ENCODE peak calls at places on chromosome 12, in four cellular contexts. Y is uterus, L is OCI-M1, W is GM23248. K is an unnamed sample.

GRCh38 chr12:48422060-48422459 is 50.3 kb upstream of the ANP32D start:
- DNase-seq in Y (no peak), L (peak), W (no peak), K (no peak)

GRCh38 chr12:29427964-29428363 is 47.0 kb upstream of the ERGIC2 start:
- DNase-seq in Y (no peak), L (peak), W (no peak), K (no peak)

GRCh38 chr12:107318804-107319535 is 225.6 kb upstream of the CRY1 start:
- DNase-seq in Y (no peak), L (no peak), W (peak), K (no peak)

GRCh38 chr12:51852404-51853137 is 4.1 kb upstream of the FIGNL2 start:
- DNase-seq in Y (no peak), L (no peak), W (peak), K (no peak)

GRCh38 chr12:43981726-43982125 is 145.8 kb downstream of the TMEM117 start:
- DNase-seq in Y (no peak), L (no peak), W (no peak), K (no peak)

GRCh38 chr12:89384050-89384749 is 31.9 kb upstream of the DUSP6 start:
- DNase-seq in Y (peak), L (no peak), W (peak), K (peak)

GRCh38 chr12:90741611-90742010 is 213.4 kb downstream of the CCER1 start:
- DNase-seq in Y (no peak), L (no peak), W (peak), K (no peak)

GRCh38 chr12:42759622-42760273 is 170.2 kb upstream of the PRICKLE1 start:
- DNase-seq in Y (peak), L (no peak), W (peak), K (peak)

GRCh38 chr12:103503546-103504480 is 8.0 kb upstream of the C12orf42 start:
- DNase-seq in Y (no peak), L (peak), W (no peak), K (no peak)

GRCh38 chr12:39102474-39103209 is 197.3 kb upstream of the CPNE8 start:
- DNase-seq in Y (no peak), L (no peak), W (peak), K (no peak)

GRCh38 chr12:131049002-131049401 is 95.3 kb downstream of the ADGRD1 start:
- DNase-seq in Y (no peak), L (no peak), W (no peak), K (no peak)

GRCh38 chr12:52528641-52529143 is 8.5 kb upstream of the KRT5 start:
- DNase-seq in Y (no peak), L (no peak), W (no peak), K (no peak)

GRCh38 chr12:113358381-113359132 is at the start of gene PLBD2:
- DNase-seq in Y (peak), L (peak), W (peak), K (peak)

GRCh38 chr12:116928504-116928903 is 17.8 kb downstream of the FBXW8 start:
- DNase-seq in Y (no peak), L (no peak), W (no peak), K (no peak)

GRCh38 chr12:47068539-47068938 is 10.9 kb upstream of the PCED1B start:
- DNase-seq in Y (no peak), L (no peak), W (no peak), K (no peak)

GRCh38 chr12:89453579-89453978 is 71.0 kb downstream of the GALNT4 start:
- DNase-seq in Y (no peak), L (no peak), W (peak), K (no peak)

GRCh38 chr12:49945394-49946080 is 5.0 kb upstream of the AQP2 start:
- DNase-seq in Y (peak), L (peak), W (peak), K (peak)

GRCh38 chr12:26734510-26735248 is 98.3 kb downstream of the ITPR2 start:
- DNase-seq in Y (no peak), L (no peak), W (no peak), K (no peak)

GRCh38 chr12:78040111-78040510 is 209.4 kb downstream of the NAV3 start:
- DNase-seq in Y (no peak), L (no peak), W (no peak), K (no peak)

GRCh38 chr12:67909091-67909531 is 80.1 kb upstream of the IFNG-AS1 start:
- DNase-seq in Y (no peak), L (no peak), W (peak), K (no peak)

GRCh38 chr12:26648584-26648983 is 184.4 kb downstream of the ITPR2 start:
- DNase-seq in Y (no peak), L (no peak), W (peak), K (no peak)

GRCh38 chr12:77983859-77984258 is 153.2 kb downstream of the NAV3 start:
- DNase-seq in Y (no peak), L (no peak), W (no peak), K (no peak)

GRCh38 chr12:92144045-92144630 is 1.5 kb downstream of the BTG1 start:
- DNase-seq in Y (peak), L (peak), W (peak), K (peak)

GRCh38 chr12:51393676-51394545 is 2.7 kb upstream of the GALNT6 start:
- DNase-seq in Y (no peak), L (no peak), W (peak), K (no peak)

GRCh38 chr12:103632554-103633216 is 45.6 kb downstream of the STAB2 start:
- DNase-seq in Y (no peak), L (peak), W (peak), K (peak)

GRCh38 chr12:56836800-56837663 is 73.9 kb downstream of the HSD17B6 start:
- DNase-seq in Y (no peak), L (no peak), W (peak), K (no peak)

GRCh38 chr12:108689314-108690190 is 41.8 kb downstream of the CORO1C start:
- DNase-seq in Y (no peak), L (peak), W (peak), K (peak)

GRCh38 chr12:8779862-8780261 is 42.6 kb upstream of the A2ML1 start:
- DNase-seq in Y (no peak), L (peak), W (no peak), K (no peak)

K was measured in heart left ventricle.